ENCODE peak calls at places on chromosome 5, in seven cellular contexts. I is neural progenitor cell, T is epithelial cell of esophagus, D is fibroblast of the aortic adventitia, C is body of pancreas, O is lower lobe of right lung, S is HCT116. E is an unnamed sample.

GRCh38 chr5:126103050-126103449 is 320.2 kb upstream of the GRAMD2B start:
- DNase-seq in I (no peak), T (no peak), D (no peak), C (no peak), O (no peak), S (no peak), E (no peak)

GRCh38 chr5:21238786-21239185 is 1250.8 kb upstream of the CDH18 start:
- DNase-seq in I (no peak), T (no peak), D (no peak), C (no peak), O (no peak), S (no peak), E (no peak)

GRCh38 chr5:157217289-157218024 is 36.8 kb downstream of the ITK start:
- DNase-seq in I (no peak), T (no peak), D (no peak), C (no peak), O (no peak), S (no peak), E (no peak)

GRCh38 chr5:136077046-136077445 is 48.3 kb downstream of the TGFBI start:
- DNase-seq in I (no peak), T (no peak), D (no peak), C (no peak), O (no peak), S (no peak), E (no peak)

GRCh38 chr5:90022711-90023053 is 386.9 kb downstream of the CETN3 start:
- DNase-seq in I (no peak), T (peak; percentile 25), D (no peak), C (no peak), O (no peak), S (no peak), E (no peak)

GRCh38 chr5:38267372-38267771 is 9.0 kb downstream of the EGFLAM start:
- DNase-seq in I (no peak), T (no peak), D (no peak), C (no peak), O (no peak), S (no peak), E (no peak)

GRCh38 chr5:136194611-136195010 is 1.6 kb upstream of the SMIM32 start:
- DNase-seq in I (no peak), T (no peak), D (no peak), C (no peak), O (no peak), S (no peak), E (no peak)

GRCh38 chr5:144368556-144368955 is 197.9 kb downstream of the KCTD16 start:
- DNase-seq in I (no peak), T (peak; percentile 51), D (peak; percentile 51), C (no peak), O (no peak), S (no peak), E (no peak)

GRCh38 chr5:15794117-15794985 is 294.4 kb downstream of the FBXL7 start:
- DNase-seq in I (no peak), T (peak; percentile 13), D (peak; percentile 57), C (no peak), O (no peak), S (no peak), E (no peak)

GRCh38 chr5:85929713-85930112 is 688.0 kb upstream of the COX7C start:
- DNase-seq in I (no peak), T (no peak), D (no peak), C (no peak), O (no peak), S (no peak), E (no peak)

GRCh38 chr5:76820491-76820890 is 1.7 kb downstream of the F2RL1 start:
- DNase-seq in I (no peak), T (no peak), D (no peak), C (no peak), O (no peak), S (no peak), E (no peak)

GRCh38 chr5:6525910-6526309 is 77.3 kb downstream of the UBE2QL1 start:
- DNase-seq in I (peak; percentile 58), T (no peak), D (no peak), C (peak; percentile 52), O (no peak), S (peak; percentile 13), E (peak; percentile 66)

GRCh38 chr5:127871448-127872153 is 168.4 kb downstream of the CCDC192 start:
- DNase-seq in I (no peak), T (peak; percentile 81), D (peak; percentile 69), C (no peak), O (no peak), S (no peak), E (no peak)

GRCh38 chr5:44361626-44362002 is 27.6 kb downstream of the FGF10 start:
- DNase-seq in I (no peak), T (no peak), D (no peak), C (no peak), O (no peak), S (no peak), E (no peak)

GRCh38 chr5:126263567-126264173 is 159.5 kb upstream of the GRAMD2B start:
- DNase-seq in I (peak; percentile 23), T (no peak), D (no peak), C (no peak), O (no peak), S (no peak), E (no peak)

GRCh38 chr5:161288071-161288470 is 258.5 kb downstream of the GABRB2 start:
- DNase-seq in I (no peak), T (no peak), D (no peak), C (no peak), O (no peak), S (no peak), E (no peak)

GRCh38 chr5:82352146-82352791 is 74.1 kb upstream of the RPS23 start:
- DNase-seq in I (no peak), T (peak; percentile 80), D (peak; percentile 30), C (no peak), O (no peak), S (no peak), E (no peak)

GRCh38 chr5:38263983-38264382 is 5.6 kb downstream of the EGFLAM start:
- DNase-seq in I (no peak), T (no peak), D (no peak), C (no peak), O (no peak), S (no peak), E (no peak)

GRCh38 chr5:88691945-88692868 is 190.8 kb downstream of the MEF2C start:
- DNase-seq in I (peak; percentile 57), T (no peak), D (no peak), C (no peak), O (no peak), S (no peak), E (no peak)

GRCh38 chr5:88690619-88691560 is 192.1 kb downstream of the MEF2C start:
- DNase-seq in I (peak; percentile 89), T (peak; percentile 65), D (peak; percentile 63), C (peak; percentile 73), O (peak; percentile 82), S (peak; percentile 44), E (peak; percentile 86)

GRCh38 chr5:88694087-88694703 is 188.8 kb downstream of the MEF2C start:
- DNase-seq in I (no peak), T (no peak), D (no peak), C (no peak), O (no peak), S (no peak), E (no peak)

GRCh38 chr5:88695232-88695631 is 187.8 kb downstream of the MEF2C start:
- DNase-seq in I (no peak), T (no peak), D (no peak), C (no peak), O (no peak), S (no peak), E (no peak)

DNA sequence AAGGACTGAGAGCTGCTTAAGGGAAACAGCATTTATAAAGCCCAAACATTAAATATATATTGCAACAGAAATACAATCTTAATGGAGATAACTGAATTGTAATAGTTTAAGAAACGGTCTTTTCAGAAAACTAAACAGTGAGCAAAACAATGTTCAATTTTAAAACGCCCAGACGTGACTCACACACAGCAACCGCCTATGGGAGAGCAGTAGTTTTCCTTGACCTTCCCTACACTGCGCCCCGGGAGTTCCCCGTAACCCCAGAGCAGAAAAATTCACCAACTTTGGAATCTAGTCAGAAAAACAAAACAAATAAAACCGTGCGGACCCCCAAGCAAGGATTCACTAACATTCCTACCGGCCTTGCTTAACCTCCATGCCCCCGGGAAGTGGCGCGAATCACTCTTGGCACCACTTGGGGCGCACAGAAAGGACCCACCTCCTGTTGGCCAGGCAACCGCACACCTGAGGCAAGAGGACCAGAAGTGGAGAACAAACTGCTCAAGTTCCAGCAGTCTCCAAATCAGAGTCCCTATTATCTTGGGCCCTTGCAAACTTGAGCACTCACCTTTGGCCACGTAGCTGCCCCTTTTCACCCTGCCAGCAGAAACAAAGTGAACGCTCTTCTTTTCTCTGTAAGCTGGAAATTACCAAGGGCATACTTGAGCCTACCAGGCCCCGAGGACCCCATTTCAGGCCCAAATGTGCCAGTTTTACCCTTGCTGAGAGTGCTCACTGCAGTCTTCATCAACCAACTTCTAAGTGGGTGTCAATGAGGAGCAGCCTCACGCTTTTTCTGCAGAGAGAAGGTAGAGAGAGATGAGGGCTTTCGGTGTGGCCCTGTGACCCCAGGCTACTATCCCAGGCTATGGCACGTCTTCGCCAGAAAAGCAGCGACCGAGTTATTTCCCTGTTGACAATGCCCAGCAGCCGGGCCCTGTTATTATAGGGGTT is 189.7 kb downstream of the MEF2C start:
- DNase-seq in I (no peak), T (peak; percentile 30), D (no peak), C (no peak), O (no peak), S (no peak), E (no peak)
- TF ChIP-seq CTCF in I (peak; percentile 36), T (no peak), D (no peak), C (no peak), O (no peak), S (no peak), E (no peak)

GRCh38 chr5:149439899-149440655 is 61.0 kb upstream of the IL17B start:
- DNase-seq in I (peak; percentile 51), T (peak; percentile 98), D (no peak), C (no peak), O (no peak), S (peak; percentile 95), E (no peak)
- TF ChIP-seq CTCF in I (peak; percentile 50), T (peak; percentile 78), D (peak; percentile 39), C (peak; percentile 11), O (peak; percentile 30), S (peak; percentile 64), E (no peak)

GRCh38 chr5:150794927-150795326 is 16.4 kb downstream of the SMIM3 start:
- DNase-seq in I (no peak), T (no peak), D (no peak), C (no peak), O (no peak), S (no peak), E (no peak)
- TF ChIP-seq CTCF in I (no peak), T (no peak), D (no peak), C (no peak), O (no peak), S (no peak), E (no peak)

GRCh38 chr5:142713151-142713706 is 27.3 kb upstream of the FGF1 start:
- DNase-seq in I (peak; percentile 92), T (peak; percentile 87), D (peak; percentile 88), C (peak; percentile 88), O (peak; percentile 90), S (peak; percentile 80), E (peak; percentile 81)

GRCh38 chr5:142719836-142720330 is 34.0 kb upstream of the FGF1 start:
- DNase-seq in I (no peak), T (peak; percentile 41), D (no peak), C (no peak), O (no peak), S (no peak), E (no peak)

GRCh38 chr5:142715291-142715690 is 29.4 kb upstream of the FGF1 start:
- DNase-seq in I (no peak), T (no peak), D (no peak), C (no peak), O (no peak), S (no peak), E (no peak)

GRCh38 chr5:142717582-142718215 is 31.8 kb upstream of the FGF1 start:
- DNase-seq in I (peak; percentile 52), T (peak; percentile 70), D (peak; percentile 85), C (no peak), O (no peak), S (no peak), E (peak; percentile 20)

GRCh38 chr5:142716963-142717362 is 31.1 kb upstream of the FGF1 start:
- DNase-seq in I (peak; percentile 79), T (peak; percentile 66), D (peak; percentile 56), C (peak; percentile 45), O (no peak), S (peak; percentile 47), E (peak; percentile 29)
- TF ChIP-seq CTCF in I (peak; percentile 64), T (peak; percentile 77), D (peak; percentile 71), C (peak; percentile 38), O (peak; percentile 37), S (peak; percentile 65), E (peak; percentile 48)

E was measured in GM20000.